ENCODE peak calls at places on chromosome 16, in nine cellular contexts. One of them, this sample, is unnamed.

GRCh38 chr16:63625141-63625540 is 1496.7 kb downstream of the CDH11 start:
- DNase-seq in natural killer cell: no peak
- DNase-seq in CD8-positive, alpha-beta T cell: no peak
- DNase-seq in body of pancreas: no peak
- DNase-seq in omental fat pad: no peak
- DNase-seq in cardiac fibroblast: peak; percentile 27
- DNase-seq in MCF 10A: peak; percentile 22
- DNase-seq in Peyer's patch: no peak
- DNase-seq in SK-N-SH: no peak
- DNase-seq in this sample: no peak

GRCh38 chr16:75305364-75306101 is 54.1 kb upstream of the BCAR1 start:
- DNase-seq in SK-N-SH: peak; percentile 54
- DNase-seq in natural killer cell: no peak
- DNase-seq in Peyer's patch: peak; percentile 78
- DNase-seq in body of pancreas: peak; percentile 93
- DNase-seq in MCF 10A: peak; percentile 100
- DNase-seq in omental fat pad: peak; percentile 83
- DNase-seq in CD8-positive, alpha-beta T cell: peak; percentile 52
- DNase-seq in cardiac fibroblast: peak; percentile 100
- DNase-seq in this sample: no peak

GRCh38 chr16:15759070-15759469 is 97.8 kb downstream of the MYH11 start:
- DNase-seq in omental fat pad: no peak
- DNase-seq in MCF 10A: no peak
- DNase-seq in cardiac fibroblast: no peak
- DNase-seq in SK-N-SH: no peak
- DNase-seq in CD8-positive, alpha-beta T cell: no peak
- DNase-seq in body of pancreas: no peak
- DNase-seq in Peyer's patch: no peak
- DNase-seq in natural killer cell: no peak
- DNase-seq in this sample: no peak

GRCh38 chr16:16095646-16096045 is 127.6 kb downstream of the ABCC6 start:
- DNase-seq in natural killer cell: no peak
- DNase-seq in body of pancreas: no peak
- DNase-seq in MCF 10A: peak; percentile 8
- DNase-seq in Peyer's patch: no peak
- DNase-seq in omental fat pad: no peak
- DNase-seq in CD8-positive, alpha-beta T cell: no peak
- DNase-seq in cardiac fibroblast: peak; percentile 16
- DNase-seq in SK-N-SH: no peak
- DNase-seq in this sample: no peak

GRCh38 chr16:71626018-71626857 is at the start of gene MARVELD3:
- DNase-seq in cardiac fibroblast: no peak
- DNase-seq in body of pancreas: peak; percentile 95
- DNase-seq in SK-N-SH: peak; percentile 69
- DNase-seq in natural killer cell: no peak
- DNase-seq in Peyer's patch: peak; percentile 97
- DNase-seq in CD8-positive, alpha-beta T cell: peak; percentile 55
- DNase-seq in MCF 10A: peak; percentile 76
- DNase-seq in omental fat pad: no peak
- DNase-seq in this sample: peak; percentile 96

GRCh38 chr16:28326881-28327610 is 34.7 kb downstream of the SBK1 start:
- DNase-seq in CD8-positive, alpha-beta T cell: peak; percentile 79
- DNase-seq in cardiac fibroblast: peak; percentile 52
- DNase-seq in natural killer cell: peak; percentile 51
- DNase-seq in body of pancreas: peak; percentile 56
- DNase-seq in MCF 10A: peak; percentile 43
- DNase-seq in SK-N-SH: peak; percentile 81
- DNase-seq in omental fat pad: no peak
- DNase-seq in Peyer's patch: peak; percentile 74
- DNase-seq in this sample: peak; percentile 49

GRCh38 chr16:4795181-4795827 is at the start of gene SMIM22:
- DNase-seq in SK-N-SH: peak; percentile 65
- DNase-seq in natural killer cell: no peak
- DNase-seq in CD8-positive, alpha-beta T cell: no peak
- DNase-seq in cardiac fibroblast: no peak
- DNase-seq in MCF 10A: no peak
- DNase-seq in Peyer's patch: peak; percentile 87
- DNase-seq in body of pancreas: peak; percentile 87
- DNase-seq in omental fat pad: no peak
- DNase-seq in this sample: no peak

GRCh38 chr16:68486671-68487495 is 38.6 kb upstream of the SMPD3 start:
- DNase-seq in SK-N-SH: no peak
- DNase-seq in cardiac fibroblast: no peak
- DNase-seq in MCF 10A: no peak
- DNase-seq in CD8-positive, alpha-beta T cell: no peak
- DNase-seq in omental fat pad: no peak
- DNase-seq in Peyer's patch: peak; percentile 66
- DNase-seq in natural killer cell: no peak
- DNase-seq in body of pancreas: no peak
- DNase-seq in this sample: no peak

DNA sequence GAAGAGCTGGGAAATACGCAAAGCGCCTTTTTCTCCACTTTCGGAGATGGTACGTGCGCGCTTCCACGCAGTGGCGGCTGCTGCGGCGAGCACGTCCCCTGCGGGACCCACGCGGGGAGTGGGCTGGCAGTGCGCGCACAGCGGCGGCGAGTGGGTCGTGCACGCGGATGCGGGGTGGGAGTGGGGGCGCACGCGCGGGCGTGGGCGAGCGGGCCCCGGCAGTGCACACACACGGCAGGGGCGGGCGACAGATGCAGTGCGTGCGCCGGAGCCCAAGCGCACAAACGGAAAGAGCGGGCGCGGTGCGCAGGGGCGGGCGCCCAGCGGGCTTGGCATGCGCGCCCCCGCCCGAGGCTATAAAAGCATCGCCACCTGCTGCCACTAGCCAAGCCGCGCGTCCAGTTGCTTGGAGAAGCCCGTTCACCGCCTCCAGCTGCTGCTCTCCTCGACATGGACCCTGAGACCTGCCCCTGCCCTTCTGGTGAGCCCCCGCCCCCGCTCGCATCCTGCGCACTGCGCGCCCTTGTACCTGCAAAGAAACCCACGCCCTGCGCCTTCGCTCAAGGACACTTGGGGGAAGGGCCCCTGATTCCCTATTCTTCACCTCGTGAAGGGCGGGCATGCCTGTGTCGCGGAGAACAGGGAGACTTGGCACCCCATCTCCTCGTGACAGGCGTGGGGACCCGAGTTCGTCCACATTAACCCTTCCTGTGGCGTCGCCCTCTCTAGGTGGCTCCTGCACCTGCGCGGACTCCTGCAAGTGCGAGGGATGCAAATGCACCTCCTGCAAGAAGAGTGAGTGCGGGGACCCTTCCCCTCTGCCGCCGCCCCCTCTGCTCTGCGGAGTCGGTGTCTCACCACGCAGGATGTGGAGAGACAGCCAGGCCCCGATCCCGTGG is at the start of gene MT3:
- DNase-seq in Peyer's patch: peak; percentile 61
- DNase-seq in CD8-positive, alpha-beta T cell: peak; percentile 55
- DNase-seq in SK-N-SH: peak; percentile 64
- DNase-seq in omental fat pad: no peak
- DNase-seq in cardiac fibroblast: peak; percentile 11
- DNase-seq in MCF 10A: no peak
- DNase-seq in natural killer cell: no peak
- DNase-seq in body of pancreas: peak; percentile 36
- DNase-seq in this sample: no peak
- TF ChIP-seq CTCF in Peyer's patch: no peak
- TF ChIP-seq CTCF in CD8-positive, alpha-beta T cell: no peak
- TF ChIP-seq CTCF in SK-N-SH: no peak
- TF ChIP-seq CTCF in omental fat pad: no peak
- TF ChIP-seq CTCF in cardiac fibroblast: no peak
- TF ChIP-seq CTCF in MCF 10A: no peak
- TF ChIP-seq CTCF in natural killer cell: no peak
- TF ChIP-seq CTCF in body of pancreas: no peak
- TF ChIP-seq CTCF in this sample: no peak

DNA sequence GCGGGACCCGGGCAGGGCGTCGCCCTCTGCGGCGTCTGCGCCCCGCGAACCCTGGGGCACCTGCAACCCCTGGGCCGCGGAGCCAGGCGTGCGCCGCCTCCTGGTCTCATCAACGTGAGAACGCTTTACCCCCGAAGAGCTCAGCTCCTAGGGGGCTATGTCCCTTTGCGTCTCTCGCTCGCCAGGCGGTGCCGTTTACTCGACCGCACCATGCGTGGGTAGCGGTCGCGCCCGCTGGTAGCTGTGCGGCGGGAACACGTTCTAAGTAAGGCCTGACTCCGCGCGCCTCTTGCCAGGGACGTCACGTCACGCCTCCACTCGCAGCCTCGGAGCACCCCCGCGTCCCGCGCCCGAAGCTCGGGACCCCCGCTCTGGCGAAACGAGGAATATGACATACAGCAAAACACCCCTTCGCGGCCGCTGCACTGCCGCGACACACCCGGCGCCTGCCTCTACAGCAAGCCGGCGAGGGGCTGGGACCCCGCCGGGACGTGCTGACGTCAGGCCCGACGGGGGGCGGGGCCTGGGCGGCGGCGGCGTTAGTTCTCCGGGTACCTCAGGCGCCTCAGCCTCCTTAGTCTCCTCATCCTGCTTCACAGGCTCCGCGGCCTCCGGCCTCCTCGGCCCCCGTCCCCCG is at the start of gene RAB11FIP3:
- DNase-seq in omental fat pad: peak; percentile 61
- DNase-seq in body of pancreas: peak; percentile 80
- DNase-seq in Peyer's patch: peak; percentile 85
- DNase-seq in MCF 10A: peak; percentile 74
- DNase-seq in SK-N-SH: peak; percentile 97
- DNase-seq in natural killer cell: peak; percentile 84
- DNase-seq in CD8-positive, alpha-beta T cell: peak; percentile 92
- DNase-seq in cardiac fibroblast: peak; percentile 75
- DNase-seq in this sample: peak; percentile 70
- TF ChIP-seq CTCF in omental fat pad: no peak
- TF ChIP-seq CTCF in body of pancreas: no peak
- TF ChIP-seq CTCF in Peyer's patch: no peak
- TF ChIP-seq CTCF in MCF 10A: no peak
- TF ChIP-seq CTCF in SK-N-SH: peak; percentile 37
- TF ChIP-seq CTCF in natural killer cell: peak; percentile 17
- TF ChIP-seq CTCF in CD8-positive, alpha-beta T cell: peak; percentile 40
- TF ChIP-seq CTCF in cardiac fibroblast: no peak
- TF ChIP-seq CTCF in this sample: peak; percentile 44

GRCh38 chr16:47657977-47658376 is 196.8 kb downstream of the PHKB start:
- DNase-seq in body of pancreas: no peak
- DNase-seq in natural killer cell: no peak
- DNase-seq in omental fat pad: no peak
- DNase-seq in cardiac fibroblast: no peak
- DNase-seq in SK-N-SH: no peak
- DNase-seq in MCF 10A: no peak
- DNase-seq in CD8-positive, alpha-beta T cell: no peak
- DNase-seq in Peyer's patch: no peak
- DNase-seq in this sample: no peak

GRCh38 chr16:47666434-47666833 is 205.3 kb downstream of the PHKB start:
- DNase-seq in omental fat pad: no peak
- DNase-seq in body of pancreas: no peak
- DNase-seq in CD8-positive, alpha-beta T cell: no peak
- DNase-seq in Peyer's patch: no peak
- DNase-seq in MCF 10A: no peak
- DNase-seq in cardiac fibroblast: no peak
- DNase-seq in natural killer cell: no peak
- DNase-seq in SK-N-SH: no peak
- DNase-seq in this sample: no peak

GRCh38 chr16:47664653-47665325 is 203.7 kb downstream of the PHKB start:
- DNase-seq in Peyer's patch: peak; percentile 50
- DNase-seq in CD8-positive, alpha-beta T cell: no peak
- DNase-seq in SK-N-SH: no peak
- DNase-seq in body of pancreas: peak; percentile 18
- DNase-seq in natural killer cell: no peak
- DNase-seq in cardiac fibroblast: no peak
- DNase-seq in MCF 10A: no peak
- DNase-seq in omental fat pad: no peak
- DNase-seq in this sample: no peak

GRCh38 chr16:47657032-47657431 is 195.9 kb downstream of the PHKB start:
- DNase-seq in natural killer cell: no peak
- DNase-seq in body of pancreas: no peak
- DNase-seq in omental fat pad: no peak
- DNase-seq in cardiac fibroblast: no peak
- DNase-seq in SK-N-SH: no peak
- DNase-seq in MCF 10A: no peak
- DNase-seq in CD8-positive, alpha-beta T cell: no peak
- DNase-seq in Peyer's patch: no peak
- DNase-seq in this sample: no peak

GRCh38 chr16:47660540-47660939 is 199.4 kb downstream of the PHKB start:
- DNase-seq in natural killer cell: no peak
- DNase-seq in SK-N-SH: no peak
- DNase-seq in body of pancreas: no peak
- DNase-seq in CD8-positive, alpha-beta T cell: no peak
- DNase-seq in MCF 10A: no peak
- DNase-seq in Peyer's patch: no peak
- DNase-seq in omental fat pad: no peak
- DNase-seq in cardiac fibroblast: no peak
- DNase-seq in this sample: no peak
- TF ChIP-seq CTCF in natural killer cell: no peak
- TF ChIP-seq CTCF in SK-N-SH: no peak
- TF ChIP-seq CTCF in body of pancreas: no peak
- TF ChIP-seq CTCF in CD8-positive, alpha-beta T cell: no peak
- TF ChIP-seq CTCF in MCF 10A: no peak
- TF ChIP-seq CTCF in Peyer's patch: no peak
- TF ChIP-seq CTCF in omental fat pad: no peak
- TF ChIP-seq CTCF in cardiac fibroblast: no peak
- TF ChIP-seq CTCF in this sample: no peak

GRCh38 chr16:56868175-56868574 is 3.2 kb downstream of the SLC12A3 start:
- DNase-seq in natural killer cell: no peak
- DNase-seq in SK-N-SH: no peak
- DNase-seq in body of pancreas: no peak
- DNase-seq in cardiac fibroblast: no peak
- DNase-seq in omental fat pad: no peak
- DNase-seq in CD8-positive, alpha-beta T cell: no peak
- DNase-seq in MCF 10A: no peak
- DNase-seq in Peyer's patch: no peak
- DNase-seq in this sample: no peak
- TF ChIP-seq CTCF in natural killer cell: no peak
- TF ChIP-seq CTCF in SK-N-SH: no peak
- TF ChIP-seq CTCF in body of pancreas: no peak
- TF ChIP-seq CTCF in cardiac fibroblast: no peak
- TF ChIP-seq CTCF in omental fat pad: no peak
- TF ChIP-seq CTCF in CD8-positive, alpha-beta T cell: no peak
- TF ChIP-seq CTCF in MCF 10A: no peak
- TF ChIP-seq CTCF in Peyer's patch: no peak
- TF ChIP-seq CTCF in this sample: no peak

GRCh38 chr16:57527027-57527426 is 9.3 kb downstream of the CCDC102A start:
- DNase-seq in body of pancreas: no peak
- DNase-seq in Peyer's patch: peak; percentile 59
- DNase-seq in MCF 10A: no peak
- DNase-seq in omental fat pad: no peak
- DNase-seq in cardiac fibroblast: no peak
- DNase-seq in SK-N-SH: peak; percentile 63
- DNase-seq in natural killer cell: no peak
- DNase-seq in CD8-positive, alpha-beta T cell: no peak
- DNase-seq in this sample: no peak
- TF ChIP-seq CTCF in body of pancreas: no peak
- TF ChIP-seq CTCF in Peyer's patch: no peak
- TF ChIP-seq CTCF in MCF 10A: no peak
- TF ChIP-seq CTCF in omental fat pad: no peak
- TF ChIP-seq CTCF in cardiac fibroblast: no peak
- TF ChIP-seq CTCF in SK-N-SH: no peak
- TF ChIP-seq CTCF in natural killer cell: no peak
- TF ChIP-seq CTCF in CD8-positive, alpha-beta T cell: no peak
- TF ChIP-seq CTCF in this sample: no peak

This sample was measured in progenitor cell of endocrine pancreas.